ENCODE peak calls at places on chromosomes 11 and 22, in four cellular contexts. W is OCI-M1, L is NCI-H1436, G is dermis microvascular lymphatic vessel endothelial cell. I is an unnamed sample.

GRCh38 chr11:118619444-118620205 is 12.2 kb downstream of the PHLDB1 start:
- DNase-seq in W (no peak), L (no peak), G (peak; percentile 82), I (no peak)

GRCh38 chr22:42685941-42686666 is 34.6 kb downstream of the A4GALT start:
- DNase-seq in W (no peak), L (peak; percentile 26), G (no peak), I (no peak)

GRCh38 chr22:36737776-36738175 is 34.2 kb upstream of the CACNG2 start:
- DNase-seq in W (no peak), L (no peak), G (no peak), I (no peak)

GRCh38 chr22:46443850-46444389 is 93.5 kb downstream of the CELSR1 start:
- DNase-seq in W (no peak), L (no peak), G (no peak), I (no peak)

GRCh38 chr11:118618115-118618990 is 10.9 kb downstream of the PHLDB1 start:
- DNase-seq in W (no peak), L (no peak), G (no peak), I (no peak)

GRCh38 chr11:118321386-118322082 is 17.0 kb downstream of the CD3E start:
- DNase-seq in W (peak; percentile 75), L (no peak), G (no peak), I (no peak)

GRCh38 chr11:98601181-98601773 is 419.5 kb upstream of the CNTN5 start:
- DNase-seq in W (no peak), L (no peak), G (no peak), I (no peak)

GRCh38 chr11:65291613-65292012 is 23.1 kb upstream of the CDC42EP2 start:
- DNase-seq in W (no peak), L (no peak), G (no peak), I (no peak)

GRCh38 chr11:5275369-5276110 is 5.8 kb upstream of the HBE1 start:
- DNase-seq in W (peak; percentile 96), L (no peak), G (no peak), I (no peak)

GRCh38 chr22:49602481-49602880 is 225.2 kb downstream of the BRD1 start:
- DNase-seq in W (no peak), L (no peak), G (no peak), I (no peak)

GRCh38 chr11:65014146-65014960 is at the start of gene ARL2:
- DNase-seq in W (peak; percentile 73), L (no peak), G (no peak), I (peak; percentile 23)

GRCh38 chr11:119479685-119480275 is 56.8 kb upstream of the THY1 start:
- DNase-seq in W (peak; percentile 31), L (no peak), G (no peak), I (no peak)

GRCh38 chr11:20035701-20036601 is 124.3 kb downstream of the DBX1 start:
- DNase-seq in W (no peak), L (peak; percentile 9), G (peak; percentile 30), I (no peak)

I was measured in T-helper 9 cell.